ENCODE peak calls at places on chromosome 19, in nine cellular contexts. I, B, F, E, J, X, A, S and U are unnamed samples.

GRCh38 chr19:7272856-7273578 is 21.2 kb downstream of the INSR start:
- DNase-seq in S (no peak), X (peak; percentile 80), A (no peak), B (no peak), J (no peak), F (no peak), E (no peak), I (no peak), U (no peak)

GRCh38 chr19:48963371-48964204 is 1.5 kb upstream of the FTL start:
- DNase-seq in I (peak; percentile 75), J (no peak), A (peak; percentile 89), X (peak; percentile 29), S (peak; percentile 37), E (peak; percentile 73), F (peak; percentile 70), B (peak; percentile 88), U (peak; percentile 75)

GRCh38 chr19:15419413-15420025 is 731 bp upstream of the AKAP8L start:
- DNase-seq in B (no peak), X (no peak), E (peak; percentile 32), S (no peak), I (no peak), A (peak; percentile 16), J (no peak), F (no peak), U (peak; percentile 5)

GRCh38 chr19:35451278-35452096 is 3.4 kb downstream of the FFAR2 start:
- DNase-seq in J (no peak), I (no peak), B (peak; percentile 43), X (no peak), S (no peak), E (no peak), F (no peak), A (no peak), U (no peak)

GRCh38 chr19:42343344-42344110 is 18.1 kb downstream of the MEGF8 start:
- DNase-seq in A (no peak), E (peak; percentile 10), J (no peak), S (no peak), B (peak; percentile 24), F (no peak), I (no peak), X (no peak), U (no peak)

GRCh38 chr19:45307361-45307760 is 15.3 kb downstream of the CKM start:
- DNase-seq in X (no peak), S (no peak), F (no peak), B (no peak), J (no peak), I (no peak), E (no peak), A (no peak), U (no peak)

GRCh38 chr19:31220540-31220939 is 128.7 kb downstream of the TSHZ3 start:
- DNase-seq in A (no peak), J (peak; percentile 19), E (no peak), X (no peak), S (peak; percentile 13), B (peak; percentile 30), I (no peak), F (peak; percentile 38), U (peak; percentile 25)

GRCh38 chr19:19451429-19452240 is 46.2 kb downstream of the GATAD2A start:
- DNase-seq in A (no peak), S (no peak), J (no peak), B (peak; percentile 64), I (no peak), F (no peak), X (no peak), E (no peak), U (no peak)

GRCh38 chr19:4258181-4258580 is 11.3 kb downstream of the YJU2 start:
- DNase-seq in J (no peak), F (no peak), S (no peak), E (no peak), X (no peak), B (no peak), A (no peak), I (no peak), U (no peak)

GRCh38 chr19:46515879-46516350 is 20.2 kb upstream of the PNMA8B start:
- DNase-seq in E (peak; percentile 58), X (no peak), I (peak; percentile 57), B (peak; percentile 53), A (peak; percentile 49), F (peak; percentile 67), J (peak; percentile 71), S (no peak), U (peak; percentile 59)

GRCh38 chr19:30214651-30215051 is 157.5 kb upstream of the ZNF536 start:
- DNase-seq in E (no peak), I (no peak), S (no peak), F (no peak), J (no peak), A (no peak), X (no peak), B (peak; percentile 31), U (no peak)

GRCh38 chr19:39963860-39964259 is 7.1 kb upstream of the PSMC4 start:
- DNase-seq in S (no peak), A (no peak), I (no peak), E (no peak), J (no peak), X (no peak), B (no peak), F (no peak), U (no peak)

GRCh38 chr19:42276821-42277220 is 7.8 kb downstream of the CIC start:
- DNase-seq in S (no peak), X (no peak), F (no peak), A (peak; percentile 74), B (peak; percentile 55), I (no peak), J (no peak), E (no peak), U (no peak)

GRCh38 chr19:45419396-45419795 is 4.3 kb downstream of the ERCC1 start:
- DNase-seq in F (no peak), J (no peak), E (no peak), I (no peak), X (peak; percentile 62), S (no peak), B (no peak), A (no peak), U (no peak)

GRCh38 chr19:9721861-9722260 is 46.7 kb downstream of the ZNF846 start:
- DNase-seq in E (no peak), S (no peak), I (peak; percentile 44), B (no peak), F (no peak), J (no peak), X (peak; percentile 27), A (no peak), U (no peak)